ENCODE peak calls at places on chromosome 3, in nine cellular contexts. Z is pancreas, P is HTR-8/SVneo, J is endothelial cell, X is GM03348, M is fibroblast of the aortic adventitia, O is cortex of kidney, K is neural crest cell, Y is GM06990. F is an unnamed sample.

GRCh38 chr3:184459355-184459754 is 79.5 kb downstream of the CHRD start:
- DNase-seq in K (no peak), Y (no peak), Z (no peak), J (no peak), O (no peak), M (peak), P (no peak), X (peak), F (no peak)

GRCh38 chr3:2915826-2916225 is 194.3 kb downstream of the IL5RA start:
- DNase-seq in M (no peak), Y (no peak), J (no peak), Z (no peak), P (no peak), K (no peak), X (no peak), O (no peak), F (no peak)

GRCh38 chr3:10835406-10835805 is 19.4 kb downstream of the SLC6A11 start:
- DNase-seq in P (no peak), M (no peak), K (no peak), X (no peak), J (no peak), Z (no peak), O (no peak), Y (no peak), F (no peak)

GRCh38 chr3:52827866-52828376 is 2.6 kb downstream of the ITIH4 start:
- DNase-seq in K (no peak), X (no peak), O (no peak), Y (no peak), Z (peak), P (no peak), J (peak), M (no peak), F (no peak)

GRCh38 chr3:126541628-126542339 is 16.9 kb downstream of the C3orf22 start:
- DNase-seq in J (no peak), Z (no peak), K (no peak), O (no peak), X (no peak), M (no peak), Y (no peak), P (no peak), F (no peak)

GRCh38 chr3:122246214-122246613 is 62.7 kb downstream of the CASR start:
- DNase-seq in J (no peak), X (no peak), Z (no peak), Y (no peak), M (peak), P (no peak), O (no peak), K (no peak), F (no peak)

GRCh38 chr3:176357891-176358290 is 839.4 kb downstream of the TBL1XR1 start:
- DNase-seq in Y (no peak), X (no peak), O (no peak), J (no peak), P (no peak), K (no peak), Z (no peak), M (no peak), F (no peak)

GRCh38 chr3:171306631-171307030 is 153.6 kb downstream of the TNIK start:
- DNase-seq in Y (no peak), J (no peak), X (peak), O (no peak), M (peak), K (no peak), Z (no peak), P (no peak), F (peak)

GRCh38 chr3:108125151-108125540 is 34.3 kb upstream of the CD47 start:
- DNase-seq in J (no peak), Y (peak), O (no peak), P (no peak), K (no peak), M (no peak), X (no peak), Z (no peak), F (no peak)

F was measured in dorsolateral prefrontal cortex.